ENCODE peak calls at places on chromosomes 6 and 20, in six cellular contexts. Y, R, E, C, O and N are unnamed samples.

GRCh38 chr6:35710241-35710847 is 21.6 kb upstream of the FKBP5 start:
- DNase-seq in O (no peak), E (no peak), C (no peak), R (no peak), Y (no peak), N (peak; percentile 12)

GRCh38 chr6:156946370-156946936 is 169.3 kb downstream of the ARID1B start:
- DNase-seq in O (no peak), Y (no peak), E (no peak), C (no peak), R (no peak), N (no peak)

GRCh38 chr20:15395457-15395856 is 1058.0 kb upstream of the FLRT3 start:
- DNase-seq in O (no peak), Y (no peak), R (no peak), C (no peak), E (no peak), N (no peak)

GRCh38 chr20:41133709-41134361 is 3.5 kb upstream of the PLCG1 start:
- DNase-seq in R (no peak), E (no peak), O (no peak), Y (no peak), C (no peak), N (peak; percentile 54)

GRCh38 chr20:53381568-53382262 is 211.9 kb downstream of the ZNF217 start:
- DNase-seq in Y (no peak), R (no peak), O (no peak), C (no peak), E (no peak), N (no peak)

GRCh38 chr6:133568970-133569889 is 319.7 kb upstream of the TCF21 start:
- DNase-seq in Y (peak; percentile 88), R (peak; percentile 75), C (peak; percentile 87), E (no peak), O (peak; percentile 73), N (no peak)

GRCh38 chr6:449057-449430 is 57.5 kb downstream of the IRF4 start:
- DNase-seq in E (no peak), R (no peak), O (no peak), C (no peak), Y (no peak), N (peak; percentile 42)

GRCh38 chr20:63091901-63092659 is 85.3 kb upstream of the BHLHE23 start:
- DNase-seq in Y (no peak), R (no peak), C (no peak), O (no peak), E (no peak), N (peak; percentile 41)

GRCh38 chr6:108116424-108116780 is 41.9 kb upstream of the OSTM1 start:
- DNase-seq in O (no peak), E (no peak), R (no peak), C (no peak), Y (no peak), N (no peak)

GRCh38 chr6:3360727-3361045 is 96.2 kb downstream of the SLC22A23 start:
- DNase-seq in C (no peak), E (no peak), R (no peak), O (no peak), Y (no peak), N (no peak)

GRCh38 chr6:134724653-134725340 is 225.1 kb downstream of the ALDH8A1 start:
- DNase-seq in R (peak; percentile 68), Y (peak; percentile 83), E (no peak), O (no peak), C (no peak), N (no peak)

GRCh38 chr6:7773914-7774313 is 48.0 kb downstream of the BMP6 start:
- DNase-seq in O (no peak), C (no peak), E (no peak), R (no peak), Y (no peak), N (no peak)

GRCh38 chr6:101445527-101445926 is 52.0 kb downstream of the GRIK2 start:
- DNase-seq in C (no peak), E (no peak), Y (peak; percentile 0), O (no peak), R (peak; percentile 75), N (no peak)

GRCh38 chr6:107667790-107668189 is 156.3 kb downstream of the SCML4 start:
- DNase-seq in E (no peak), R (no peak), Y (no peak), C (no peak), O (no peak), N (no peak)

GRCh38 chr20:1423625-1424106 is 30.8 kb upstream of the FKBP1A start:
- DNase-seq in R (peak; percentile 73), O (no peak), Y (peak; percentile 79), C (peak; percentile 67), E (no peak), N (no peak)

GRCh38 chr6:148617522-148617921 is 129.3 kb upstream of the UST start:
- DNase-seq in C (no peak), R (peak; percentile 45), O (no peak), Y (no peak), E (no peak), N (no peak)

GRCh38 chr20:32779500-32780215 is 17.5 kb downstream of the DNMT3B start:
- DNase-seq in R (no peak), Y (no peak), C (no peak), O (no peak), E (no peak), N (no peak)

GRCh38 chr6:79494841-79495240 is 42.4 kb downstream of the LCA5 start:
- DNase-seq in Y (no peak), R (no peak), O (no peak), C (no peak), E (no peak), N (no peak)

GRCh38 chr6:166996406-166996805 is 2.8 kb upstream of the CEP43 start:
- DNase-seq in Y (peak; percentile 54), O (no peak), C (no peak), R (peak; percentile 67), E (no peak), N (no peak)

GRCh38 chr6:166999145-166999844 is at the start of gene CEP43:
- DNase-seq in C (peak; percentile 88), O (peak; percentile 78), E (peak; percentile 72), R (peak; percentile 82), Y (peak; percentile 95), N (peak; percentile 97)

GRCh38 chr6:166998256-166999144 is 697 bp upstream of the CEP43 start:
- DNase-seq in C (no peak), O (no peak), R (no peak), Y (no peak), E (no peak), N (peak; percentile 22)

GRCh38 chr6:166997348-166997747 is 1.8 kb upstream of the CEP43 start:
- DNase-seq in R (no peak), O (no peak), Y (no peak), C (no peak), E (no peak), N (no peak)

GRCh38 chr6:166997768-166998255 is 1.4 kb upstream of the CEP43 start:
- DNase-seq in C (peak; percentile 62), R (peak; percentile 60), Y (peak; percentile 65), E (no peak), O (peak; percentile 56), N (peak; percentile 64)
- TF ChIP-seq CTCF in C (peak; percentile 48), R (peak; percentile 45), Y (peak; percentile 70), E (no peak), O (peak; percentile 72), N (peak; percentile 15)

GRCh38 chr20:39888310-39888709 is 800.7 kb downstream of the MAFB start:
- DNase-seq in R (no peak), O (no peak), E (no peak), C (no peak), Y (no peak), N (no peak)

GRCh38 chr20:39893013-39893685 is 795.9 kb downstream of the MAFB start:
- DNase-seq in R (peak; percentile 82), C (no peak), Y (peak; percentile 82), O (no peak), E (no peak), N (no peak)

GRCh38 chr20:39886650-39887190 is 802.3 kb downstream of the MAFB start:
- DNase-seq in Y (no peak), C (no peak), E (no peak), O (no peak), R (no peak), N (peak; percentile 69)

GRCh38 chr20:39885975-39886649 is 802.9 kb downstream of the MAFB start:
- DNase-seq in Y (peak; percentile 82), R (peak; percentile 83), E (no peak), O (peak; percentile 17), C (no peak), N (peak; percentile 80)

DNA sequence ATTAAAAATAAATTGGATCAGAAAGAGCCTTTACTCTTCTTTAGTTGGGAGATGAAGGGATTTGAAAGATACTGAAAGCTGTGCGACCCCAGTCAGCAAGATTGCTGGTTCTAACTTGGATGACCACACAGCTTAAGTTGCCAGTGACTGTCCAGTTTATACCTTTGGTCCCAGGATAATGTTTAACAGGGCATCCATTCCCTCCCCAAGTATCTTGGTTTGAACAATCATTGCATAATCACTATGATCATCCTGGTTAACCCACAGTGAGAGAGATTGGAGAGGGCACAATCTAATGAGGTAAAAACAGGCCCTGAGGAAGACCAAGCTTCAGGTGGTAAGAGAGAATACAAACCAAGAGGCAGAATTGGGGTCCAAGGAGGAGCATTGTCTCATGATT is 798.3 kb downstream of the MAFB start:
- DNase-seq in R (no peak), Y (no peak), E (no peak), O (no peak), C (no peak), N (no peak)
- H3K9me3 ChIP-seq in R (no peaks in the 10 kb centered on the region), Y (no peaks in the 10 kb centered on the region), E (no peaks in the 10 kb centered on the region), O (no peaks in the 10 kb centered on the region), C (no peaks in the 10 kb centered on the region), N (no peaks in the 10 kb centered on the region)

DNA sequence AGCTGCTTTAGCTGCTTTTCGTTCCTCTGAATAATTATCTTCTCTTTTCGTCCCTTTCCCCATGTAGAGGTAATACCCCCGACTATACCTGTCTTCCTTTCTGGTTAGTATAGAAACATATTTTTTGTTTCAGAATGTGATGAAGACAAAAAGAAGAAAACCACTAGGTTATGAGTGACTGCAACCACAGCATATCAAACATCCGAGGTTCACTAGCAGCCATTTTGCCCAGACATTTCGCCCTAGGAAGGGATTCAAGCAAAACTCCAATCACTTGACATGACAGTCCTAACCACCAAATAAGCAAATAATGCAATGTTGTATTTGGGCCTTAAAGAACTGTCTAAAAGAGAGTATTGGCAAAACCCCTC is 9.4 kb downstream of the SNX5 start:
- DNase-seq in R (no peak), Y (no peak), O (no peak), C (no peak), E (no peak), N (no peak)
- H3K4me1 ChIP-seq in R (peaks cover 46% of the 10 kb centered on the region), Y (peaks cover 22% of the 10 kb centered on the region), O (peaks cover 60% of the 10 kb centered on the region), C (peaks cover 33% of the 10 kb centered on the region), E (peaks cover 58% of the 10 kb centered on the region), N (no peaks in the 10 kb centered on the region)

DNA sequence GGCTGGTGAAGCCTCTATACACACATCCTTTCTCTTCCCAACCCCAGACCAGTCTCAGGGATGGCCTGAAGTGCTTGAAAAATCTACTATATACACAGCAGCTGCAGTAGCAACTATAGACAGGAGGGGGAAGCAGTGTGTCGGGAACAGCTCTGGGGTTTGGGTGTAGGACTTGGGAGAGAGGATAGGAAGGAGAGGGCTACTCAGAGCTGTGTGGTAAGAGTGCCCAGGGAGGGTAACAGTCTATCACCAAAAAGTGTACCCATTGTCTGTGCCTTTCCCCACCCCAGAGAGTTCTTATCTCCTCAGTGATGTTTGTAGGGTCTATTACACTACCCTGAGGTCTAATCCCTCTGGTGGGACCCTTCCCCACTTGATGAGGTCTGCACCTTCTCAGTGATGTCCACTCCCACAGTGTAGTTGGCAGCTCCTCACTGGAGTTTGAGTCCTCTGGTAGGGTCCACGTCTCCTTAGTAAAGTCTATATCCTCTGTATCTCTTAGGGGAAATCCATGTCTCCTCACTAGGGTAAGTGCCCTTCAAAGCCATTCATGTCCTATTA is 1.5 kb upstream of the GGT7 start:
- DNase-seq in E (peak; percentile 70), Y (peak; percentile 91), O (peak; percentile 92), C (peak; percentile 79), R (peak; percentile 56), N (peak; percentile 89)
- TF ChIP-seq CTCF in E (peak; percentile 90), Y (peak; percentile 98), O (peak; percentile 92), C (peak; percentile 92), R (peak; percentile 97), N (peak; percentile 93)